ENCODE peak calls at places on chromosomes 12 and 14, in five cellular contexts. One of them, this sample, is unnamed.
A peak's percentile ranks its signal among the peaks of the same experiment; 100 is the strongest.

GRCh38 chr14:89457007-89457406 is 40.0 kb upstream of the FOXN3 start:
- DNase-seq in pancreas: no peak
- DNase-seq in A549: no peak
- DNase-seq in PC-9: no peak
- DNase-seq in SK-N-SH: no peak
- DNase-seq in this sample: peak; percentile 17

GRCh38 chr14:47008732-47009131 is 357.2 kb upstream of the RPL10L start:
- DNase-seq in pancreas: no peak
- DNase-seq in A549: no peak
- DNase-seq in PC-9: no peak
- DNase-seq in SK-N-SH: no peak
- DNase-seq in this sample: no peak

GRCh38 chr14:30132201-30132600 is 204.6 kb upstream of the PRKD1 start:
- DNase-seq in pancreas: no peak
- DNase-seq in A549: no peak
- DNase-seq in PC-9: no peak
- DNase-seq in SK-N-SH: no peak
- DNase-seq in this sample: no peak

GRCh38 chr12:24534632-24535031 is 414.3 kb downstream of the BCAT1 start:
- DNase-seq in pancreas: no peak
- DNase-seq in A549: no peak
- DNase-seq in PC-9: no peak
- DNase-seq in SK-N-SH: no peak
- DNase-seq in this sample: no peak

GRCh38 chr12:113103756-113104450 is 31.7 kb downstream of the RASAL1 start:
- DNase-seq in pancreas: no peak
- DNase-seq in A549: no peak
- DNase-seq in PC-9: no peak
- DNase-seq in SK-N-SH: peak; percentile 70
- DNase-seq in this sample: no peak

GRCh38 chr12:74538491-74539258 is 1.0 kb downstream of the ATXN7L3B start:
- DNase-seq in pancreas: no peak
- DNase-seq in A549: no peak
- DNase-seq in PC-9: no peak
- DNase-seq in SK-N-SH: peak; percentile 11
- DNase-seq in this sample: no peak

GRCh38 chr12:52836042-52836466 is 1.9 kb upstream of the KRT79 start:
- DNase-seq in pancreas: no peak
- DNase-seq in A549: no peak
- DNase-seq in PC-9: no peak
- DNase-seq in SK-N-SH: no peak
- DNase-seq in this sample: no peak

GRCh38 chr14:99755068-99755405 is 38.2 kb upstream of the EML1 start:
- DNase-seq in pancreas: no peak
- DNase-seq in A549: no peak
- DNase-seq in PC-9: no peak
- DNase-seq in SK-N-SH: no peak
- DNase-seq in this sample: no peak

GRCh38 chr14:71551291-71551955 is 380.8 kb upstream of the RGS6 start:
- DNase-seq in pancreas: no peak
- DNase-seq in A549: no peak
- DNase-seq in PC-9: no peak
- DNase-seq in SK-N-SH: no peak
- DNase-seq in this sample: no peak

GRCh38 chr12:93740721-93741120 is 63.5 kb downstream of the CRADD start:
- DNase-seq in pancreas: no peak
- DNase-seq in A549: no peak
- DNase-seq in PC-9: no peak
- DNase-seq in SK-N-SH: no peak
- DNase-seq in this sample: no peak

GRCh38 chr14:45177081-45177480 is 41.4 kb downstream of the FANCM start:
- DNase-seq in pancreas: no peak
- DNase-seq in A549: no peak
- DNase-seq in PC-9: no peak
- DNase-seq in SK-N-SH: no peak
- DNase-seq in this sample: no peak

GRCh38 chr14:94622653-94623421 is 10.6 kb downstream of the SERPINA3 start:
- DNase-seq in pancreas: no peak
- DNase-seq in A549: no peak
- DNase-seq in PC-9: no peak
- DNase-seq in SK-N-SH: no peak
- DNase-seq in this sample: peak; percentile 25

GRCh38 chr12:68557011-68557715 is 53.5 kb upstream of the RAP1B start:
- DNase-seq in pancreas: no peak
- DNase-seq in A549: no peak
- DNase-seq in PC-9: no peak
- DNase-seq in SK-N-SH: no peak
- DNase-seq in this sample: no peak

GRCh38 chr12:26422839-26423398 is 227.5 kb downstream of the SSPN start:
- DNase-seq in pancreas: no peak
- DNase-seq in A549: no peak
- DNase-seq in PC-9: no peak
- DNase-seq in SK-N-SH: no peak
- DNase-seq in this sample: no peak

GRCh38 chr14:22561661-22562579 is 27.1 kb downstream of the DAD1 start:
- DNase-seq in pancreas: peak; percentile 22
- DNase-seq in A549: no peak
- DNase-seq in PC-9: no peak
- DNase-seq in SK-N-SH: no peak
- DNase-seq in this sample: no peak

GRCh38 chr14:90382491-90383125 is 14.2 kb upstream of the CALM1 start:
- DNase-seq in pancreas: peak; percentile 72
- DNase-seq in A549: peak; percentile 41
- DNase-seq in PC-9: no peak
- DNase-seq in SK-N-SH: peak; percentile 24
- DNase-seq in this sample: peak; percentile 94

GRCh38 chr14:100160534-100160916 is 1.1 kb upstream of the DEGS2 start:
- DNase-seq in pancreas: no peak
- DNase-seq in A549: no peak
- DNase-seq in PC-9: no peak
- DNase-seq in SK-N-SH: no peak
- DNase-seq in this sample: no peak

GRCh38 chr14:75258079-75258802 is 20.4 kb upstream of the FOS start:
- DNase-seq in pancreas: peak; percentile 57
- DNase-seq in A549: no peak
- DNase-seq in PC-9: peak; percentile 56
- DNase-seq in SK-N-SH: no peak
- DNase-seq in this sample: peak; percentile 91

GRCh38 chr12:9742665-9743064 is 9.8 kb upstream of the CLECL1 start:
- DNase-seq in pancreas: no peak
- DNase-seq in A549: no peak
- DNase-seq in PC-9: peak; percentile 55
- DNase-seq in SK-N-SH: no peak
- DNase-seq in this sample: no peak

GRCh38 chr12:107359382-107359781 is 266.0 kb upstream of the CRY1 start:
- DNase-seq in pancreas: no peak
- DNase-seq in A549: no peak
- DNase-seq in PC-9: no peak
- DNase-seq in SK-N-SH: no peak
- DNase-seq in this sample: no peak

GRCh38 chr12:93223440-93224426 is 154.0 kb upstream of the NUDT4 start:
- DNase-seq in pancreas: no peak
- DNase-seq in A549: no peak
- DNase-seq in PC-9: peak; percentile 53
- DNase-seq in SK-N-SH: no peak
- DNase-seq in this sample: no peak

GRCh38 chr12:63899396-63899795 is 54.9 kb downstream of the SRGAP1 start:
- DNase-seq in pancreas: peak; percentile 73
- DNase-seq in A549: no peak
- DNase-seq in PC-9: no peak
- DNase-seq in SK-N-SH: no peak
- DNase-seq in this sample: no peak

GRCh38 chr14:38056270-38056669 is 151.4 kb upstream of the SSTR1 start:
- DNase-seq in pancreas: no peak
- DNase-seq in A549: no peak
- DNase-seq in PC-9: no peak
- DNase-seq in SK-N-SH: no peak
- DNase-seq in this sample: no peak

GRCh38 chr12:66232258-66232657 is 43.2 kb downstream of the IRAK3 start:
- DNase-seq in pancreas: no peak
- DNase-seq in A549: no peak
- DNase-seq in PC-9: no peak
- DNase-seq in SK-N-SH: no peak
- DNase-seq in this sample: no peak

GRCh38 chr14:35046751-35047536 is 872 bp downstream of the FAM177A1 start:
- DNase-seq in pancreas: peak; percentile 61
- DNase-seq in A549: peak; percentile 51
- DNase-seq in PC-9: peak; percentile 36
- DNase-seq in SK-N-SH: no peak
- DNase-seq in this sample: no peak

GRCh38 chr12:102376251-102376747 is 104.1 kb downstream of the IGF1 start:
- DNase-seq in pancreas: no peak
- DNase-seq in A549: no peak
- DNase-seq in PC-9: no peak
- DNase-seq in SK-N-SH: no peak
- DNase-seq in this sample: no peak

GRCh38 chr14:70707138-70708038 is 65.7 kb downstream of the TTC9 start:
- DNase-seq in pancreas: peak; percentile 62
- DNase-seq in A549: no peak
- DNase-seq in PC-9: peak; percentile 92
- DNase-seq in SK-N-SH: no peak
- DNase-seq in this sample: no peak

GRCh38 chr14:40188006-40188405 is 755.8 kb upstream of the FBXO33 start:
- DNase-seq in pancreas: no peak
- DNase-seq in A549: no peak
- DNase-seq in PC-9: no peak
- DNase-seq in SK-N-SH: no peak
- DNase-seq in this sample: no peak

GRCh38 chr14:35766700-35767082 is 42.4 kb downstream of the RALGAPA1 start:
- DNase-seq in pancreas: no peak
- DNase-seq in A549: no peak
- DNase-seq in PC-9: no peak
- DNase-seq in SK-N-SH: no peak
- DNase-seq in this sample: no peak

GRCh38 chr14:65824285-65824977 is 411.9 kb downstream of the FUT8 start:
- DNase-seq in pancreas: peak; percentile 29
- DNase-seq in A549: peak; percentile 58
- DNase-seq in PC-9: peak; percentile 46
- DNase-seq in SK-N-SH: peak; percentile 70
- DNase-seq in this sample: no peak

GRCh38 chr14:92649934-92650545 is 98.4 kb downstream of the LGMN start:
- DNase-seq in pancreas: peak; percentile 39
- DNase-seq in A549: no peak
- DNase-seq in PC-9: peak; percentile 97
- DNase-seq in SK-N-SH: no peak
- DNase-seq in this sample: peak; percentile 95

GRCh38 chr14:21229821-21230220 is 39.4 kb downstream of the HNRNPC start:
- DNase-seq in pancreas: no peak
- DNase-seq in A549: no peak
- DNase-seq in PC-9: no peak
- DNase-seq in SK-N-SH: no peak
- DNase-seq in this sample: no peak
- H3K4me1 ChIP-seq in pancreas: peaks cover 32% of the 10 kb centered on the region
- H3K4me1 ChIP-seq in A549: peaks cover 51% of the 10 kb centered on the region
- H3K4me1 ChIP-seq in PC-9: no peaks in the 10 kb centered on the region
- H3K4me1 ChIP-seq in SK-N-SH: peaks cover 2% of the 10 kb centered on the region
- H3K4me1 ChIP-seq in this sample: peaks cover 41% of the 10 kb centered on the region

DNA sequence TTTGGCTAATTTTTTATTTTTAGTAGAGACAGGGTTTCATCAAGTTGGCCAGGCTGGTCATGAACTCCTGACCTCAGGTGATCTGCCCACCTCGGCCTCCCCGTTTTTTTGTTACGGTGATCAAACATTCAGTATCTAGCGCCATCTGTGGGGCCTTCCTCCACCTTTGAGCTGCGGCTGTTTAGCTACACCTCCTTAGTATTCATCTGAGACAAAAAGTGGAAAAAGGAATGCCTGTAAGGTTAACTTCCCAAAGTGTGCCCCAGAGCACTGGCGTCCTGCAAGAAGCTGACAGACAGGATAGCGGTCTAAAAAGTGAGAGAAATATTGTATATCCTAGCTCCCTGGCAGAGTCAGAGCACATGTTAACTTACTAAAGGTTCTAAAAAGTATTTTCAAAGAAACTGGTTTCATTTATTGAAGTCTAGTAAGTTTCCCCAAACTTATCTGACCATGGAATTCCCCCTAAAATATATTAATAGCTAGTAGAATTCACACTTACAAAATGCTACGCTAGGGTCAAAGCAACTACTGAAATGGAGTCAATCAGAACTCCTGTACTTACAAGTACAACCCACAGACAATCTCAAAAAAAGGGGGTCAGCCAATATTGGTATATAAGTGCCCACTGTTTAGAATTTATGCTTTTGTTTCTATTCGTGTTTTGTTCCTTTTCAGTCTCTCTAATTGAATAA is 59.1 kb downstream of the DUSP16 start:
- DNase-seq in pancreas: no peak
- DNase-seq in A549: no peak
- DNase-seq in PC-9: no peak
- DNase-seq in SK-N-SH: no peak
- DNase-seq in this sample: no peak
- TF ChIP-seq CTCF in pancreas: no peak
- TF ChIP-seq CTCF in A549: no peak
- TF ChIP-seq CTCF in PC-9: no peak
- TF ChIP-seq CTCF in SK-N-SH: no peak
- TF ChIP-seq CTCF in this sample: no peak

GRCh38 chr14:85468815-85469214 is 61.1 kb upstream of the FLRT2 start:
- DNase-seq in pancreas: no peak
- DNase-seq in A549: no peak
- DNase-seq in PC-9: no peak
- DNase-seq in SK-N-SH: no peak
- DNase-seq in this sample: no peak

GRCh38 chr14:85475113-85475512 is 54.8 kb upstream of the FLRT2 start:
- DNase-seq in pancreas: no peak
- DNase-seq in A549: no peak
- DNase-seq in PC-9: no peak
- DNase-seq in SK-N-SH: no peak
- DNase-seq in this sample: no peak

GRCh38 chr14:85471156-85471555 is 58.8 kb upstream of the FLRT2 start:
- DNase-seq in pancreas: no peak
- DNase-seq in A549: no peak
- DNase-seq in PC-9: no peak
- DNase-seq in SK-N-SH: no peak
- DNase-seq in this sample: no peak

GRCh38 chr14:85474431-85474830 is 55.5 kb upstream of the FLRT2 start:
- DNase-seq in pancreas: no peak
- DNase-seq in A549: no peak
- DNase-seq in PC-9: no peak
- DNase-seq in SK-N-SH: no peak
- DNase-seq in this sample: no peak

DNA sequence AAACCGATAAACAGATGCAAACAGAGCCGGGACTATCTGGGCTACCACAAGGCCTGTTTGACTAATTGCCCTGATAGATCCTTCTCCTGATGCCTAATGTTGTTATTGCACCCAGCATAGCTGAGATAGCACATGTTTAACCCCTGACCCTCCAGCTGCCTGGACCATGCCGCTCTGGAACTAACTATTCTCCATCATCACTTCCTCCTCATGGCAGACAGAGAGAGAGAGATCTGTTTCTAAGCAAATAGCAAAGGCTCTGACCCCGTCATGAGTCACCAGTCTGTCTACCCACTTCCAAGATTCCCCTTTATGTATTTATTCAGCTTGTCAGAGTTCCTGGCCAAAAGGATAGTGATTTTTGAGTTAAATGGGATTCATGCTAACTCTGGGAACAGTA is 58.2 kb upstream of the FLRT2 start:
- DNase-seq in pancreas: peak; percentile 83
- DNase-seq in A549: peak; percentile 66
- DNase-seq in PC-9: peak; percentile 70
- DNase-seq in SK-N-SH: peak; percentile 3
- DNase-seq in this sample: no peak
- H3K27ac ChIP-seq in pancreas: no peak overlapping the region
- H3K27ac ChIP-seq in A549: peak overlapping the region; percentile 85
- H3K27ac ChIP-seq in PC-9: no peak overlapping the region
- H3K27ac ChIP-seq in SK-N-SH: peak overlapping the region; percentile 90
- H3K27ac ChIP-seq in this sample: no peak overlapping the region

GRCh38 chr12:27528788-27529187 is 4.8 kb downstream of the PPFIBP1 start:
- DNase-seq in pancreas: no peak
- DNase-seq in A549: no peak
- DNase-seq in PC-9: no peak
- DNase-seq in SK-N-SH: no peak
- DNase-seq in this sample: no peak
- H3K4me1 ChIP-seq in pancreas: peaks cover 10% of the 10 kb centered on the region
- H3K4me1 ChIP-seq in A549: peaks cover 22% of the 10 kb centered on the region
- H3K4me1 ChIP-seq in PC-9: peaks cover 9% of the 10 kb centered on the region
- H3K4me1 ChIP-seq in SK-N-SH: peaks cover 4% of the 10 kb centered on the region
- H3K4me1 ChIP-seq in this sample: peaks cover 31% of the 10 kb centered on the region

This sample was measured in sigmoid colon.